ENCODE peak calls at places on chromosomes 13 and 19, in six cellular contexts. Q, A, C, E, D and Z are unnamed samples.

GRCh38 chr19:58181902-58182576 is 822 bp upstream of the ZNF274 start:
- DNase-seq in Q (peak), A (peak), C (no peak), E (peak), D (no peak), Z (no peak)

GRCh38 chr19:35555301-35556005 is 8.0 kb downstream of the ATP4A start:
- DNase-seq in Q (peak), A (no peak), C (no peak), E (peak), D (no peak), Z (no peak)

GRCh38 chr13:39888865-39889810 is 233.7 kb downstream of the COG6 start:
- DNase-seq in Q (no peak), A (no peak), C (no peak), E (no peak), D (no peak), Z (no peak)

GRCh38 chr13:109737606-109738005 is 48.8 kb downstream of the IRS2 start:
- DNase-seq in Q (no peak), A (no peak), C (no peak), E (peak), D (no peak), Z (no peak)

GRCh38 chr19:10881403-10882107 is 10.2 kb downstream of the CARM1 start:
- DNase-seq in Q (no peak), A (no peak), C (no peak), E (peak), D (no peak), Z (no peak)

GRCh38 chr13:114135731-114136171 is 3.3 kb upstream of the RASA3 start:
- DNase-seq in Q (peak), A (no peak), C (no peak), E (no peak), D (no peak), Z (no peak)

GRCh38 chr13:33610471-33611015 is 207.4 kb upstream of the RFC3 start:
- DNase-seq in Q (peak), A (no peak), C (no peak), E (no peak), D (no peak), Z (no peak)

GRCh38 chr13:113559901-113560644 is 24.5 kb upstream of the TFDP1 start:
- DNase-seq in Q (no peak), A (peak), C (no peak), E (no peak), D (no peak), Z (no peak)

GRCh38 chr13:105904034-105904742 is 631.3 kb downstream of the EFNB2 start:
- DNase-seq in Q (no peak), A (no peak), C (no peak), E (no peak), D (no peak), Z (no peak)

GRCh38 chr13:72960114-72960513 is 98.7 kb upstream of the KLF5 start:
- DNase-seq in Q (no peak), A (no peak), C (no peak), E (no peak), D (no peak), Z (no peak)

GRCh38 chr13:114034481-114034891 is 60.6 kb upstream of the C13orf46 start:
- DNase-seq in Q (no peak), A (no peak), C (no peak), E (no peak), D (peak), Z (no peak)

GRCh38 chr13:112943309-112944125 is 25.5 kb upstream of the MCF2L start:
- DNase-seq in Q (peak), A (peak), C (peak), E (peak), D (no peak), Z (no peak)

GRCh38 chr19:42316223-42317211 is 3.4 kb downstream of the TMEM145 start:
- DNase-seq in Q (peak), A (no peak), C (no peak), E (no peak), D (no peak), Z (no peak)

GRCh38 chr19:49113762-49114629 is at the start of gene LIN7B:
- DNase-seq in Q (peak), A (peak), C (peak), E (peak), D (no peak), Z (peak)

GRCh38 chr13:34201050-34201913 is 383.3 kb downstream of the RFC3 start:
- DNase-seq in Q (no peak), A (no peak), C (no peak), E (no peak), D (peak), Z (no peak)

GRCh38 chr13:113202912-113203311 is 5.6 kb downstream of the PCID2 start:
- DNase-seq in Q (peak), A (no peak), C (no peak), E (no peak), D (no peak), Z (no peak)

GRCh38 chr13:103039183-103039582 is 27.0 kb downstream of the SLC10A2 start:
- DNase-seq in Q (no peak), A (no peak), C (no peak), E (no peak), D (no peak), Z (no peak)

GRCh38 chr13:33543631-33544030 is 258.1 kb upstream of the STARD13 start:
- DNase-seq in Q (peak), A (no peak), C (no peak), E (no peak), D (no peak), Z (no peak)

GRCh38 chr13:64471916-64472315 is 2758.2 kb downstream of the PCDH9 start:
- DNase-seq in Q (peak), A (no peak), C (no peak), E (peak), D (peak), Z (no peak)

GRCh38 chr19:41588497-41589209 is 12.7 kb downstream of the CEACAM21 start:
- DNase-seq in Q (peak), A (no peak), C (no peak), E (peak), D (no peak), Z (no peak)

GRCh38 chr13:28492527-28493367 is 2.2 kb downstream of the FLT1 start:
- DNase-seq in Q (peak), A (no peak), C (no peak), E (peak), D (no peak), Z (no peak)

GRCh38 chr19:48754950-48755645 is at the start of gene FGF21:
- DNase-seq in Q (no peak), A (no peak), C (no peak), E (no peak), D (no peak), Z (no peak)

GRCh38 chr13:59978862-59979261 is 184.9 kb downstream of the DIAPH3 start:
- DNase-seq in Q (no peak), A (no peak), C (no peak), E (no peak), D (no peak), Z (no peak)

GRCh38 chr13:39692650-39693438 is 37.4 kb downstream of the COG6 start:
- DNase-seq in Q (no peak), A (no peak), C (no peak), E (no peak), D (no peak), Z (no peak)

GRCh38 chr19:19218911-19219310 is 7.2 kb downstream of the NCAN start:
- DNase-seq in Q (no peak), A (no peak), C (no peak), E (no peak), D (no peak), Z (no peak)

GRCh38 chr19:19213822-19214558 is 2.2 kb downstream of the NCAN start:
- DNase-seq in Q (peak), A (no peak), C (no peak), E (no peak), D (no peak), Z (no peak)

GRCh38 chr19:19214892-19215291 is 3.1 kb downstream of the NCAN start:
- DNase-seq in Q (peak), A (no peak), C (no peak), E (peak), D (peak), Z (no peak)

GRCh38 chr19:19215792-19216191 is 4.0 kb downstream of the NCAN start:
- DNase-seq in Q (no peak), A (no peak), C (no peak), E (no peak), D (no peak), Z (no peak)

DNA sequence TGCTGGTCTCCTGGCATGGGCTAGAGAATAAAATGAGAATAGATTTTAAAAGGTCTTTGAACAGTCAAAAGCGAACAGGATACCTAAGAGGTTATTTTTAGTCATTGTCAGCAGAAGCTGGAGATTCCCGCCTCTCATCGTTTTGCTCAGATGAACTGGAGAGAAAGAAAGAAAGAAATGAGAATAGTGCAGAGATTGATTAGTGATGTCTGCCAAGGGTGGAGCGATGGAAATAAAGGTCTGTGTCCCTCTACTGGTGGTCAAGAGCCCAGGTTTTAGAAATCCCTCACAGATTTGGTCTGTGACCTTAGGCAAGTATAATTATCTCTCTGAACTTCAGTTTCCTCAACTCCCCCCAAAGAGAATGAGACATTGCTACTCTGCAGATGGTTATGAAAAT is 5.4 kb downstream of the NCAN start:
- DNase-seq in Q (peak), A (no peak), C (no peak), E (no peak), D (no peak), Z (no peak)
- TF ChIP-seq CTCF in Q (no peak), A (no peak), C (no peak), E (no peak), D (no peak), Z (no peak)

GRCh38 chr13:26602783-26603182 is 45.3 kb downstream of the WASF3 start:
- DNase-seq in Q (no peak), A (no peak), C (no peak), E (no peak), D (no peak), Z (no peak)

GRCh38 chr13:26601669-26602068 is 44.2 kb downstream of the WASF3 start:
- DNase-seq in Q (peak), A (no peak), C (no peak), E (no peak), D (no peak), Z (no peak)

GRCh38 chr13:26600345-26600761 is 42.9 kb downstream of the WASF3 start:
- DNase-seq in Q (no peak), A (no peak), C (no peak), E (no peak), D (no peak), Z (no peak)

GRCh38 chr13:26604784-26605183 is 47.3 kb downstream of the WASF3 start:
- DNase-seq in Q (no peak), A (no peak), C (no peak), E (no peak), D (no peak), Z (no peak)

DNA sequence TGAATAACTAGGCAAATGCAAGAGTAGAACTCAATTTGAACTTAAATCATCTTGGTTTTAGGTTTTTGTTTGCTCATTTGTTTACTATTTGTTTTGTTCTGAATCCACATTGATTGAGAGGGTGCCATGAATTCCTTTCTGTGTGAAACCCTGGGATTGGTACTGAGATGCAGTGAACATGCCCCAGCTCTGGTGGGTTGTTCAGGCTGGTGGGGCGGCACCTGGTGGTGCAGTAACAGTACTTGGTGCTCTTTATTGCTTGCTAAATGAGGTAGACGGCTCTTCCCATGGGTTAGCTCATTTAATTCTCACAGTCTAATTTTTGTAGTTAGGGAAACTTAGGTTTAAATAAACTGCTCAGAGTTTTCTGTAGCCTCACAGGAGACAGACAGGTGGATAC is 48.4 kb downstream of the WASF3 start:
- DNase-seq in Q (peak), A (no peak), C (no peak), E (no peak), D (no peak), Z (no peak)
- TF ChIP-seq CTCF in Q (no peak), A (no peak), C (no peak), E (no peak), D (no peak), Z (peak)

GRCh38 chr19:29668746-29669609 is 3.7 kb downstream of the PLEKHF1 start:
- DNase-seq in Q (no peak), A (no peak), C (no peak), E (no peak), D (no peak), Z (no peak)
- TF ChIP-seq CTCF in Q (no peak), A (no peak), C (no peak), E (peak), D (peak), Z (no peak)

GRCh38 chr13:49295231-49295630 is 47.5 kb downstream of the CDADC1 start:
- DNase-seq in Q (no peak), A (no peak), C (no peak), E (no peak), D (no peak), Z (no peak)
- TF ChIP-seq CTCF in Q (no peak), A (no peak), C (no peak), E (no peak), D (no peak), Z (no peak)

GRCh38 chr13:98440390-98441055 is 136.4 kb downstream of the STK24 start:
- DNase-seq in Q (no peak), A (no peak), C (no peak), E (no peak), D (no peak), Z (no peak)
- TF ChIP-seq CTCF in Q (no peak), A (no peak), C (no peak), E (no peak), D (no peak), Z (no peak)

DNA sequence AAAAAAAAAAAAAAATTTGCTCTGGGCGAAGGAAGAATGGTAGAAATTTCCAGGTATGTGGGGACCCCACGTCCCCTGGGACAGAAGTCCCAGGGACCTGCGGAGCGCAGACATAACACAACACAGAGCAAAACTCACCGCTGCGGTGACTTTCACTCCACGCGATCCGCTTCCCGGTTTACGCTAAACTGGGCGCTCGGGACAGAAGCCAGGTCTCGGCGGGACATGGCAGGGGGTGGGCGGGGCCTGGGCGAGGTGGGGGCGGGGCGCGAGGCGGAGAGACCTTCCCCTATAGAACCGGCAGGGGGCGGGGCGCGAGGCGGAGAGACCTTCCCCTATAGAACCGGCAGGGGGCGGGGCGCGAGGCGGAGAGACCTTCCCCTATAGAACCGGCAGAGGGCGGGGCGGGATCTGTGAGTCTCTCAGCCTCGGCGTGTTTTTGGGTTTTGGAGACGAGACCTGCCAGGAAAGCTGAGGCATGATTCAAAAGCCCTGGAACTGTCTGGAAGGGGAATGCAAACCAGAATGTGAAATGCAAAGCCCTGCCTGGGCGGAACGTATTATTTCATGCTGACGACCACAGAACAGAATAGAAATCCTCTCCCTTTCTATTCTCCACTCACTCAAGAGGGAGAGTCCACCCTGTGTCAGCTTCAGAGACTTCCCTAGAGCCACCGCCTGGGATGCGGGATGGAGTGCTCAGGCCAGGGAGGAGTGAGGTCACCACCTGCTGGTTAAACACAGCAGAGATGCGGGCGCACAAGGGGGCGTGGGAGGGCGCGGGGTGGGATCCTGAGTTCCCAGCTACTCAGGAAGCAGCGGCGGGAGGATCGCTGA is 20.2 kb upstream of the ERVV-1 start:
- DNase-seq in Q (peak), A (peak), C (peak), E (peak), D (peak), Z (peak)
- TF ChIP-seq CTCF in Q (peak), A (peak), C (peak), E (peak), D (peak), Z (peak)

GRCh38 chr13:80030491-80030890 is 310.4 kb downstream of the SPRY2 start:
- DNase-seq in Q (peak), A (no peak), C (no peak), E (no peak), D (no peak), Z (no peak)
- TF ChIP-seq CTCF in Q (peak), A (no peak), C (no peak), E (peak), D (no peak), Z (peak)

GRCh38 chr19:2977001-2977685 is at the start of gene TLE6:
- DNase-seq in Q (peak), A (peak), C (peak), E (peak), D (peak), Z (peak)
- TF ChIP-seq CTCF in Q (no peak), A (no peak), C (no peak), E (no peak), D (no peak), Z (no peak)